ENCODE peak calls at places on chromosome 3, in six cellular contexts. L is stimulated activated CD4-positive, alpha-beta T cell treated with anti-CD3 and anti-CD28 coated beads, Interleukin-4, amount 100 ng/mL, for 4 hours; Y is LoVo; Z is A172; J is WERI-Rb-1; N is T-helper 22 cell. S is an unnamed sample.

GRCh38 chr3:126258670-126259069 is 78.3 kb upstream of the ALDH1L1 start:
- DNase-seq in J (no peak), Z (peak; percentile 71), L (no peak), N (no peak), Y (peak; percentile 41), S (no peak)

GRCh38 chr3:54188176-54188791 is 65.9 kb downstream of the CACNA2D3 start:
- DNase-seq in L (no peak), Y (peak; percentile 70), N (no peak), J (no peak), Z (peak; percentile 75), S (peak; percentile 71)

GRCh38 chr3:145801699-145802098 is 359.3 kb downstream of the PLOD2 start:
- DNase-seq in Y (no peak), Z (no peak), N (no peak), L (no peak), J (no peak), S (no peak)

GRCh38 chr3:196140224-196140623 is 58.3 kb upstream of the TFRC start:
- DNase-seq in J (no peak), N (no peak), Z (no peak), Y (no peak), L (no peak), S (peak; percentile 4)

GRCh38 chr3:23702198-23702597 is 103.6 kb upstream of the UBE2E1 start:
- DNase-seq in N (no peak), J (no peak), Y (peak; percentile 27), L (no peak), Z (peak; percentile 77), S (no peak)

GRCh38 chr3:31105438-31106077 is 211.1 kb upstream of the GADL1 start:
- DNase-seq in Z (peak; percentile 95), N (no peak), L (peak; percentile 20), J (no peak), Y (no peak), S (no peak)

GRCh38 chr3:126135398-126136076 is 44.8 kb downstream of the ALDH1L1 start:
- DNase-seq in N (no peak), Z (no peak), L (no peak), Y (no peak), J (peak; percentile 2), S (no peak)

GRCh38 chr3:127217594-127218456 is 24.9 kb downstream of the PRR23E start:
- DNase-seq in L (no peak), J (no peak), N (no peak), Z (peak; percentile 89), Y (peak; percentile 36), S (no peak)

GRCh38 chr3:119580148-119580760 is 962 bp downstream of the ADPRH start:
- DNase-seq in N (no peak), Y (no peak), J (no peak), L (no peak), Z (no peak), S (peak; percentile 34)

GRCh38 chr3:57298041-57298440 is 5.6 kb upstream of the ASB14 start:
- DNase-seq in Z (peak; percentile 70), J (no peak), L (no peak), Y (peak; percentile 61), N (no peak), S (no peak)

GRCh38 chr3:184592411-184593200 is 31.0 kb downstream of the EPHB3 start:
- DNase-seq in L (no peak), N (no peak), J (no peak), Z (no peak), Y (no peak), S (peak; percentile 38)